ENCODE peak calls at places on chromosomes 4 and X, in seven cellular contexts. G is hepatocyte; T is HuH-7.5; J is fibroblast of mammary gland; P is HTR-8/SVneo; Q is M059J; D is stimulated activated CD4-positive, alpha-beta T cell treated with anti-CD3 and anti-CD28 coated beads, Interleukin-15, amount 100 ng/mL, for 1 hour. S is an unnamed sample.

GRCh38 chr4:128220286-128221235 is 67.1 kb downstream of the PGRMC2 start:
- DNase-seq in G (no peak), T (no peak), J (peak; percentile 75), P (peak; percentile 55), Q (peak; percentile 65), D (no peak), S (no peak)

GRCh38 chr4:10033191-10033881 is 12.0 kb upstream of the SLC2A9 start:
- DNase-seq in G (peak; percentile 39), T (no peak), J (peak; percentile 80), P (peak; percentile 53), Q (peak; percentile 23), D (no peak), S (no peak)

GRCh38 chr4:115851918-115852766 is 738.7 kb upstream of the NDST4 start:
- DNase-seq in G (peak; percentile 86), T (peak; percentile 4), J (peak; percentile 22), P (peak; percentile 1), Q (peak; percentile 16), D (no peak), S (no peak)

GRCh38 chr4:155319506-155319905 is 57.3 kb downstream of the MAP9 start:
- DNase-seq in G (no peak), T (no peak), J (no peak), P (no peak), Q (no peak), D (no peak), S (no peak)

GRCh38 chr4:83964996-83965541 is 429.2 kb downstream of the GPAT3 start:
- DNase-seq in G (no peak), T (no peak), J (peak; percentile 45), P (no peak), Q (peak; percentile 28), D (no peak), S (no peak)

GRCh38 chr4:23324291-23324690 is 565.6 kb downstream of the PPARGC1A start:
- DNase-seq in G (no peak), T (no peak), J (no peak), P (no peak), Q (peak; percentile 96), D (no peak), S (no peak)

GRCh38 chr4:139815646-139816601 is 150.3 kb downstream of the MGST2 start:
- DNase-seq in G (peak; percentile 36), T (no peak), J (peak; percentile 88), P (peak; percentile 48), Q (peak; percentile 77), D (no peak), S (no peak)

GRCh38 chr4:163331629-163332360 is 601 bp downstream of the NPY1R start:
- DNase-seq in G (peak; percentile 50), T (no peak), J (peak; percentile 5), P (peak; percentile 22), Q (no peak), D (no peak), S (no peak)

GRCh38 chrX:67724359-67725110 is 180.7 kb downstream of the AR start:
- DNase-seq in G (no peak), T (no peak), J (peak; percentile 81), P (no peak), Q (no peak), D (no peak), S (no peak)

GRCh38 chr4:67437974-67438713 is 107.2 kb downstream of the CENPC start:
- DNase-seq in G (peak; percentile 10), T (no peak), J (peak; percentile 68), P (no peak), Q (peak; percentile 8), D (no peak), S (no peak)

GRCh38 chr4:112172180-112172579 is 26.9 kb downstream of the FAM241A start:
- DNase-seq in G (no peak), T (no peak), J (no peak), P (no peak), Q (no peak), D (no peak), S (no peak)

GRCh38 chr4:56301181-56302076 is 85.9 kb downstream of the AASDH start:
- DNase-seq in G (peak; percentile 91), T (peak; percentile 42), J (peak; percentile 84), P (peak; percentile 62), Q (peak; percentile 75), D (peak; percentile 34), S (peak; percentile 29)

GRCh38 chr4:186624951-186625350 is 69.6 kb upstream of the MTNR1A start:
- DNase-seq in G (no peak), T (no peak), J (peak; percentile 45), P (peak; percentile 73), Q (peak; percentile 71), D (no peak), S (no peak)

GRCh38 chrX:71859637-71860036 is 51.0 kb upstream of the NHSL2 start:
- DNase-seq in G (peak; percentile 62), T (no peak), J (peak; percentile 45), P (peak; percentile 45), Q (peak; percentile 47), D (no peak), S (no peak)

GRCh38 chr4:99156992-99157391 is 12.9 kb upstream of the ADH4 start:
- DNase-seq in G (no peak), T (no peak), J (peak; percentile 17), P (no peak), Q (no peak), D (no peak), S (no peak)

GRCh38 chr4:7506119-7506518 is 71.4 kb upstream of the PSAPL1 start:
- DNase-seq in G (no peak), T (no peak), J (no peak), P (no peak), Q (no peak), D (no peak), S (no peak)

GRCh38 chr4:105620640-105621323 is 68.4 kb downstream of the ARHGEF38 start:
- DNase-seq in G (peak; percentile 27), T (no peak), J (peak; percentile 80), P (peak; percentile 7), Q (peak; percentile 95), D (no peak), S (no peak)

GRCh38 chr4:1405636-1406415 is 416 bp downstream of the NKX1-1 start:
- DNase-seq in G (peak; percentile 3), T (no peak), J (no peak), P (no peak), Q (no peak), D (no peak), S (no peak)

GRCh38 chr4:172726001-172726423 is 442.6 kb upstream of the GALNT7 start:
- DNase-seq in G (peak; percentile 79), T (peak; percentile 7), J (no peak), P (no peak), Q (no peak), D (no peak), S (no peak)

GRCh38 chr4:7655549-7656243 is 221.0 kb upstream of the PSAPL1 start:
- DNase-seq in G (peak; percentile 15), T (no peak), J (no peak), P (peak; percentile 64), Q (peak; percentile 82), D (no peak), S (no peak)